ENCODE peak calls at places on chromosomes 4 and X, in seven cellular contexts. O is neural progenitor cell, V is astrocyte, S is tibial nerve, J is GM13977, Q is astrocyte of the spinal cord, M is endothelial cell. W is an unnamed sample.

GRCh38 chr4:98617358-98618047 is 40.9 kb downstream of the TSPAN5 start:
- DNase-seq in O (no peak), V (no peak), S (no peak), J (no peak), Q (no peak), M (no peak), W (no peak)

GRCh38 chr4:42359686-42360085 is 37.6 kb upstream of the SHISA3 start:
- DNase-seq in O (no peak), V (no peak), S (no peak), J (no peak), Q (peak), M (no peak), W (no peak)

GRCh38 chr4:1012031-1012739 is 759 bp downstream of the FGFRL1 start:
- DNase-seq in O (peak), V (peak), S (peak), J (no peak), Q (peak), M (no peak), W (peak)

GRCh38 chr4:173834151-173834550 is 304.1 kb upstream of the HAND2 start:
- DNase-seq in O (no peak), V (no peak), S (no peak), J (no peak), Q (no peak), M (no peak), W (no peak)

GRCh38 chrX:96906741-96907140 is 23.0 kb downstream of the RPA4 start:
- DNase-seq in O (no peak), V (peak), S (no peak), J (no peak), Q (peak), M (no peak), W (no peak)

GRCh38 chr4:166282081-166282770 is 409.2 kb downstream of the TLL1 start:
- DNase-seq in O (no peak), V (no peak), S (no peak), J (no peak), Q (no peak), M (no peak), W (no peak)

GRCh38 chrX:103878466-103879151 is 46.6 kb upstream of the RAB9B start:
- DNase-seq in O (no peak), V (peak), S (no peak), J (no peak), Q (peak), M (no peak), W (no peak)

GRCh38 chrX:45351478-45351877 is 150.8 kb upstream of the DIPK2B start:
- DNase-seq in O (no peak), V (peak), S (no peak), J (no peak), Q (peak), M (no peak), W (no peak)

GRCh38 chrX:63754141-63754859 is 30.7 kb downstream of the ARHGEF9 start:
- DNase-seq in O (no peak), V (peak), S (no peak), J (no peak), Q (peak), M (peak), W (no peak)

GRCh38 chr4:54109226-54110018 is 9.5 kb downstream of the GSX2 start:
- DNase-seq in O (peak), V (no peak), S (no peak), J (no peak), Q (no peak), M (no peak), W (peak)

GRCh38 chrX:39905475-39905889 is 192.3 kb downstream of the BCOR start:
- DNase-seq in O (no peak), V (no peak), S (no peak), J (no peak), Q (no peak), M (no peak), W (peak)

GRCh38 chr4:3250956-3251690 is 2.2 kb downstream of the MSANTD1 start:
- DNase-seq in O (no peak), V (no peak), S (no peak), J (no peak), Q (no peak), M (no peak), W (no peak)

GRCh38 chr4:83866821-83867220 is 330.9 kb downstream of the GPAT3 start:
- DNase-seq in O (no peak), V (peak), S (no peak), J (no peak), Q (no peak), M (peak), W (no peak)

GRCh38 chrX:107374116-107374515 is 75.3 kb upstream of the FRMPD3 start:
- DNase-seq in O (peak), V (no peak), S (no peak), J (no peak), Q (no peak), M (no peak), W (no peak)

GRCh38 chr4:83358410-83358809 is 23.8 kb upstream of the HPSE start:
- DNase-seq in O (no peak), V (peak), S (no peak), J (no peak), Q (peak), M (no peak), W (no peak)

GRCh38 chr4:16231570-16232252 is 5.4 kb upstream of the TAPT1 start:
- DNase-seq in O (no peak), V (no peak), S (no peak), J (no peak), Q (no peak), M (no peak), W (no peak)

GRCh38 chr4:28211714-28212470 is 1351.3 kb downstream of the STIM2 start:
- DNase-seq in O (no peak), V (no peak), S (no peak), J (no peak), Q (no peak), M (no peak), W (no peak)

GRCh38 chr4:186740822-186741221 is 17.2 kb upstream of the FAT1 start:
- DNase-seq in O (no peak), V (peak), S (no peak), J (no peak), Q (no peak), M (no peak), W (no peak)

GRCh38 chr4:142373610-142374009 is 472.5 kb downstream of the INPP4B start:
- DNase-seq in O (no peak), V (peak), S (no peak), J (no peak), Q (peak), M (no peak), W (no peak)

DNA sequence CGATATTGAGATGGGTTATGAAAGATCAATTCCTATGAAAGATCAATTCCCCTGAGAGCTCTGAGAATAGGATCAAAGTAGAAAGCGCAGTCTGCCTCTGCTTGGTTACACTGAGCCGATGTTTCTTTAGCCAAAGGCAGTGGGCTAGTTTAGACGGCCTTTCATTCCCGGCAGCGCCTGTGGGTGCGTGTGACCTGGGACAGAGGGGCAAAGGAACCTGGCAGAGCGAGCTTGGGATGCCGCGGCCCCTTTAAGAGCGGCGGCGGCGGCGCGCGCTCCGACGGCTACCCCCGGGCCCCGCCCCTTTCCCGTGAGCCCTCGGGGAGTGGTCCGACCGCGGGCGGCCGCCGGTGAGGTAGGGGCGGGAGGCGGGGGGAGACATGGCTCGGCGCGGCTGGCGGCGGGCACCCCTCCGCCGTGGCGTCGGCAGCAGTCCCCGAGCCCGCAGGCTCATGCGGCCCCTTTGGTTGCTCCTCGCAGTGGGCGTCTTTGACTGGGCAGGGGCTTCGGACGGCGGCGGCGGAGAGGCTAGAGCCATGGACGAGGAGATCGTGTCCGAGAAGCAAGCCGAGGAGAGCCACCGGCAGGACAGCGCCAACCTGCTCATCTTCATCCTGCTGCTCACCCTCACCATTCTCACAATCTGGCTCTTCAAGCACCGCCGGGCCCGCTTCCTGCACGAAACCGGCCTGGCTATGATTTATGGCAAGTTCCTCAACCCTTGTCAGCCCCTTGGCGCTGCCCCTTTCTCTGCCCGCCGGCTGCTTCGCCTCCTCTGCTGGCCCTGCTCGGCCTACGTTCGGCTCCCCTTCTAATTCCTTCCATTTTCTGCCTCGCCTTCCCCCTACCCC is at the start of gene SLC9A6:
- DNase-seq in O (peak), V (no peak), S (peak), J (peak), Q (peak), M (peak), W (peak)
- TF ChIP-seq CTCF in O (no peak), V (no peak), S (no peak), J (no peak), Q (no peak), M (no peak), W (no peak)

DNA sequence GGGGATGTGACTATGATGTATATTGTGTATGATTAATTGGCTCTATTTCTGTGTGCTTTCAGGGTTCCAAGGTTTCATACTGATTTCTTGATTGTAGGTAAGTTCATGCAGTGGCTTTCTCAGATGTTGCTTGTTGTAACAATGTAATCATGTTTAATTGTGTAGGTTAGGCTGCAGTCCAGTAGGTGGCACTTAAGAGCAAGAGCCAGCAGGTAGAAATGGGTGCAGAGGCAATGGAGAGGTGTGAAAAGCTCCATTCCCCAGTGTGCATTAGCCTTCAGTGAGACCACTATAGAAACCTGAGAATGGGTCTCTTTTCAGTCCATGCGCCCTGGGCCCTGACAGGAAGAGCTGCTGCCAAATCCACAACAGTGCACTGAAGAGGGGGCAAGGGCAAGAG is 28.2 kb downstream of the DCAF12L2 start:
- DNase-seq in O (peak), V (no peak), S (no peak), J (no peak), Q (no peak), M (peak), W (no peak)
- TF ChIP-seq CTCF in O (peak), V (no peak), S (no peak), J (peak), Q (no peak), M (no peak), W (peak)

DNA sequence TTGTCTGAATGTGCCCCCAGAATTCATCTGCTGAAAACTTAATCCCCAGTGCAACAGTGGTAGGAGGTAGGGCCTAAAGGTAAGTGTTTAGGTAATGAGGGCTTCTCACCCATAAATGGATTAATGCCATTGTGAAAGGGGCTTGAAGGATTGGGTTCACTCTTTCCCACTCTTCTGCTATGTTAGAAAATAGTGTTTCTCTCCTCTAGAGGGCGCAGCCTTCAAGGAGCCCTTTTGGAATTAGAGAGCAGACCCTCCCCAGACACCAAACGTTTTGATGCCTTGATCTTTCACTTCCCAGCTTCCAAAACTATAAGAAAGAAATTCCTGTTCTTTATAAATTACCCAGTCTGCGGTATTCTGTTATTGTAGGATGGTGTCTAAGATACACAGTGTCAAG is 706.4 kb downstream of the SMARCA1 start:
- DNase-seq in O (peak), V (no peak), S (no peak), J (no peak), Q (no peak), M (peak), W (peak)
- TF ChIP-seq CTCF in O (peak), V (no peak), S (no peak), J (peak), Q (peak), M (peak), W (peak)

DNA sequence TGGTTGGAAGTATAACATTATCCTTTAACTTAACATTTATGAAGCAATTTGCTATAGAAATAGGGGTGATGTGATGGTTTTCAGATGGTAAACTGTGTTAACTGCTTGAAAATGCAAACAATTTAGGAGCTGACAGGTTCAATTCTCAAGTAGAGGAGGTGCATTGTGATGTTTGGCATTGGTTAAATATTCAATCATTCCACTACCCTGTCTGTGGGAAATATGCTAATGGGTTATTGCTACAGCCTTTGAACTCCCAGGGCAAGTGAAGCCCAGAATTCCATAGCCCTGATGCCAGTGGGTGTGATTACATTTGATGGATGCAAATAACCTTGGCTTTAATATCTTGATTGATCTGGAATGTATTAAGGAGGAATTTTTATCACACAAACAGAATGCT is 243.5 kb upstream of the GK2 start:
- DNase-seq in O (no peak), V (peak), S (no peak), J (no peak), Q (no peak), M (no peak), W (no peak)
- TF ChIP-seq CTCF in O (no peak), V (no peak), S (no peak), J (no peak), Q (no peak), M (no peak), W (no peak)

GRCh38 chrX:57156397-57157049 is 19.3 kb upstream of the SPIN2A start:
- DNase-seq in O (peak), V (peak), S (no peak), J (no peak), Q (peak), M (peak), W (peak)
- TF ChIP-seq CTCF in O (peak), V (peak), S (no peak), J (peak), Q (peak), M (peak), W (peak)

GRCh38 chr4:85268146-85268545 is 206.8 kb upstream of the ARHGAP24 start:
- DNase-seq in O (peak), V (no peak), S (no peak), J (no peak), Q (no peak), M (no peak), W (no peak)
- TF ChIP-seq CTCF in O (no peak), V (no peak), S (no peak), J (no peak), Q (no peak), M (no peak), W (no peak)

DNA sequence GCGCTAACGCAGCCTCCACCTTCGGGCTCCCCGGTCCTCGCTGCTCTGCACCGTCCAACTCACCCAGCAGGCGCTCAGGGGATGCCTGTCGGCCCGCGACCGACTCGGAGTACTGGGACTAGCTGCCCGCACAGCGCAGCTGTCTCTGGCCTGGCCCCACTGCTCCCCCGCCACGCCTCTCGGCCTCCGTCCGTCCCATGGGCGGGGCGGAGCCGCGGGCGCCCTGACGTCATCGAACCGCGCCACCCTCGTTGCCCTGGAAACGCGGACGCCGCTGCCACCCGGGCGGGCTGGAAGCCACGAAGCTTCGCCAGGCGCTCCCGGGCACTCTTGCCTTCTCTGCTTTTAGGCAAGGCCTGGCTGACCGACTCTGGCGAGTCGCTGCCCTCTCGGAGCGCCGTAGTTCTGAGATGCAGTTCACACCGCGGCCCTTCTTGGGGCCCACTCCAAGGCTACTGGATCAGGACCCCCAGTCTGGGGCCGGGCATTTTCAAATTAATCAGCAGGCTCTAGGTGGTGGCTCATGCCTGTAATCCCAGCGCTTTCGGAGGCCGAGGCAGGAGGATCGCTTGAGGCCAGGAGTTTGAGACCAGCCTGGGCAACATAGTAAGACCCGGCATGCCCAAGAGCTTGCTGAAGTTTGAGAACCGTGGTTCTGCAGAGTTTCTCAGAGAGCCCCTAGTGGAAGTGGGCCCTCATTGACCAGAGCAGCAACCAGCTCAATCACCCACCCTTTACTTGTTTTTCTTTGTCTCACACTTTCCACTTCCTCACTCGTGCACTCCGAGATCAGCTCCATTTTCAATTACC is 12.0 kb downstream of the ACOX3 start:
- DNase-seq in O (peak), V (peak), S (peak), J (peak), Q (peak), M (peak), W (peak)
- TF ChIP-seq CTCF in O (peak), V (peak), S (peak), J (peak), Q (peak), M (peak), W (peak)

GRCh38 chrX:19040373-19040772 is 56.5 kb upstream of the PHKA2 start:
- DNase-seq in O (no peak), V (no peak), S (no peak), J (no peak), Q (peak), M (no peak), W (no peak)
- TF ChIP-seq CTCF in O (peak), V (peak), S (no peak), J (peak), Q (peak), M (peak), W (peak)